ENCODE peak calls at places on chromosomes 13 and 19, in ten cellular contexts. G, O, Y, B, M, I, C, P, K and W are unnamed samples.

GRCh38 chr19:55254625-55254977 is 4.2 kb downstream of the PPP6R1 start:
- DNase-seq in G (no peak), O (no peak), Y (no peak), B (no peak), M (no peak), I (no peak), C (no peak), P (no peak), K (no peak), W (no peak)

GRCh38 chr13:86174632-86175031 is 375.4 kb upstream of the SLITRK6 start:
- DNase-seq in G (no peak), O (no peak), Y (no peak), B (no peak), M (no peak), I (no peak), C (no peak), P (no peak), K (no peak), W (no peak)

GRCh38 chr13:69904784-69905183 is 202.8 kb upstream of the ATXN8OS start:
- DNase-seq in G (no peak), O (no peak), Y (no peak), B (no peak), M (no peak), I (no peak), C (no peak), P (no peak), K (no peak), W (no peak)

GRCh38 chr13:110108348-110109139 is 198.4 kb downstream of the COL4A1 start:
- DNase-seq in G (peak), O (no peak), Y (peak), B (peak), M (peak), I (peak), C (peak), P (no peak), K (peak), W (no peak)

GRCh38 chr13:48636550-48636949 is 17.2 kb upstream of the CYSLTR2 start:
- DNase-seq in G (no peak), O (no peak), Y (no peak), B (peak), M (no peak), I (no peak), C (no peak), P (no peak), K (no peak), W (no peak)

GRCh38 chr13:112435973-112436372 is 59.8 kb downstream of the SPACA7 start:
- DNase-seq in G (no peak), O (no peak), Y (no peak), B (no peak), M (no peak), I (no peak), C (no peak), P (no peak), K (no peak), W (no peak)

GRCh38 chr13:28392428-28392827 is 102.5 kb downstream of the FLT1 start:
- DNase-seq in G (no peak), O (no peak), Y (no peak), B (no peak), M (no peak), I (no peak), C (no peak), P (no peak), K (no peak), W (no peak)

GRCh38 chr19:39181500-39182173 is 15.1 kb upstream of the NCCRP1 start:
- DNase-seq in G (no peak), O (no peak), Y (no peak), B (no peak), M (no peak), I (no peak), C (no peak), P (no peak), K (no peak), W (no peak)

GRCh38 chr19:55498246-55498645 is 10.0 kb downstream of the SSC5D start:
- DNase-seq in G (no peak), O (no peak), Y (no peak), B (no peak), M (no peak), I (no peak), C (peak), P (no peak), K (no peak), W (no peak)

GRCh38 chr19:15631817-15632216 is 8.9 kb upstream of the CYP4F3 start:
- DNase-seq in G (no peak), O (peak), Y (no peak), B (peak), M (no peak), I (peak), C (no peak), P (no peak), K (no peak), W (peak)

GRCh38 chr13:99004931-99005330 is 27.1 kb upstream of the DOCK9 start:
- DNase-seq in G (no peak), O (no peak), Y (no peak), B (no peak), M (no peak), I (no peak), C (no peak), P (no peak), K (no peak), W (no peak)

GRCh38 chr19:42233638-42234292 is 8.6 kb downstream of the GSK3A start:
- DNase-seq in G (no peak), O (no peak), Y (no peak), B (no peak), M (no peak), I (no peak), C (no peak), P (no peak), K (no peak), W (no peak)

GRCh38 chr19:7257148-7258041 is 36.8 kb downstream of the INSR start:
- DNase-seq in G (no peak), O (no peak), Y (no peak), B (peak), M (no peak), I (no peak), C (no peak), P (no peak), K (no peak), W (no peak)

GRCh38 chr13:81171065-81171647 is 830.2 kb upstream of the SPRY2 start:
- DNase-seq in G (no peak), O (no peak), Y (no peak), B (peak), M (no peak), I (peak), C (peak), P (no peak), K (peak), W (no peak)